ENCODE peak calls at places on chromosomes 11 and 22, in six cellular contexts. D is hypothalamus, N is sciatic nerve, O is cerebellar cortex, P is AG10803, F is glutamatergic neuron. M is an unnamed sample.

GRCh38 chr11:96139692-96140091 is 203.3 kb downstream of the MAML2 start:
- DNase-seq in D (no peak), N (no peak), O (no peak), P (no peak), F (no peak), M (no peak)

GRCh38 chr11:36763187-36763586 is 165.2 kb upstream of the RAG2 start:
- DNase-seq in D (no peak), N (no peak), O (no peak), P (no peak), F (no peak), M (no peak)

GRCh38 chr11:31810779-31811647 is at the start of gene PAX6:
- DNase-seq in D (peak), N (no peak), O (no peak), P (peak), F (peak), M (no peak)

GRCh38 chr11:100403817-100404216 is 283.3 kb upstream of the ARHGAP42 start:
- DNase-seq in D (no peak), N (no peak), O (no peak), P (no peak), F (no peak), M (no peak)

GRCh38 chr22:26610072-26610958 is 7.5 kb downstream of the CRYBB1 start:
- DNase-seq in D (peak), N (no peak), O (no peak), P (peak), F (no peak), M (no peak)

GRCh38 chr11:36453678-36454077 is 56.4 kb downstream of the TRAF6 start:
- DNase-seq in D (no peak), N (no peak), O (no peak), P (no peak), F (no peak), M (no peak)

GRCh38 chr22:26751217-26751616 is 93.8 kb downstream of the MIAT start:
- DNase-seq in D (peak), N (no peak), O (peak), P (no peak), F (no peak), M (no peak)

GRCh38 chr11:109862808-109863207 is 230.4 kb upstream of the ZC3H12C start:
- DNase-seq in D (no peak), N (no peak), O (no peak), P (peak), F (no peak), M (no peak)

GRCh38 chr11:66652651-66653050 is 14.1 kb downstream of the RBM4 start:
- DNase-seq in D (no peak), N (no peak), O (no peak), P (no peak), F (no peak), M (no peak)

GRCh38 chr11:119094816-119095065 is 6.9 kb downstream of the DPAGT1 start:
- DNase-seq in D (peak), N (peak), O (peak), P (peak), F (peak), M (peak)

GRCh38 chr11:128467610-128468041 is 119.7 kb downstream of the ETS1 start:
- DNase-seq in D (peak), N (peak), O (no peak), P (peak), F (no peak), M (peak)

GRCh38 chr22:49473286-49473685 is 354.4 kb downstream of the BRD1 start:
- DNase-seq in D (no peak), N (no peak), O (no peak), P (no peak), F (no peak), M (no peak)

M was measured in coronary artery.